ENCODE peak calls at places on chromosomes 7 and 10, in eight cellular contexts. One of them, this sample, is unnamed.

GRCh38 chr7:150439926-150440325 is 10.5 kb upstream of the GIMAP8 start:
- DNase-seq in NCI-H1417: no peak
- DNase-seq in GM23248: peak
- DNase-seq in body of pancreas: no peak
- DNase-seq in G401: no peak
- DNase-seq in KBM-7: no peak
- DNase-seq in activated CD4-positive, alpha-beta T cell treated with anti-CD3 and anti-CD28 coated beads, Interleukin-2, amount 50 U/mL, for 24 hours: no peak
- DNase-seq in AG09319: no peak
- DNase-seq in this sample: no peak

GRCh38 chr7:157413881-157414701 is 77.3 kb downstream of the DNAJB6 start:
- DNase-seq in NCI-H1417: no peak
- DNase-seq in GM23248: no peak
- DNase-seq in body of pancreas: no peak
- DNase-seq in G401: no peak
- DNase-seq in KBM-7: no peak
- DNase-seq in activated CD4-positive, alpha-beta T cell treated with anti-CD3 and anti-CD28 coated beads, Interleukin-2, amount 50 U/mL, for 24 hours: no peak
- DNase-seq in AG09319: no peak
- DNase-seq in this sample: no peak

GRCh38 chr10:13483951-13484350 is 44.9 kb downstream of the BEND7 start:
- DNase-seq in NCI-H1417: no peak
- DNase-seq in GM23248: no peak
- DNase-seq in body of pancreas: no peak
- DNase-seq in G401: no peak
- DNase-seq in KBM-7: peak
- DNase-seq in activated CD4-positive, alpha-beta T cell treated with anti-CD3 and anti-CD28 coated beads, Interleukin-2, amount 50 U/mL, for 24 hours: no peak
- DNase-seq in AG09319: no peak
- DNase-seq in this sample: no peak

GRCh38 chr7:13903997-13904396 is 85.5 kb downstream of the ETV1 start:
- DNase-seq in NCI-H1417: no peak
- DNase-seq in GM23248: peak
- DNase-seq in body of pancreas: no peak
- DNase-seq in G401: no peak
- DNase-seq in KBM-7: no peak
- DNase-seq in activated CD4-positive, alpha-beta T cell treated with anti-CD3 and anti-CD28 coated beads, Interleukin-2, amount 50 U/mL, for 24 hours: no peak
- DNase-seq in AG09319: peak
- DNase-seq in this sample: no peak

GRCh38 chr7:27424231-27424630 is 181.6 kb downstream of the EVX1 start:
- DNase-seq in NCI-H1417: no peak
- DNase-seq in GM23248: no peak
- DNase-seq in body of pancreas: no peak
- DNase-seq in G401: no peak
- DNase-seq in KBM-7: no peak
- DNase-seq in activated CD4-positive, alpha-beta T cell treated with anti-CD3 and anti-CD28 coated beads, Interleukin-2, amount 50 U/mL, for 24 hours: no peak
- DNase-seq in AG09319: no peak
- DNase-seq in this sample: no peak

GRCh38 chr10:44278669-44279337 is 106.1 kb downstream of the CXCL12 start:
- DNase-seq in NCI-H1417: no peak
- DNase-seq in GM23248: peak
- DNase-seq in body of pancreas: no peak
- DNase-seq in G401: no peak
- DNase-seq in KBM-7: no peak
- DNase-seq in activated CD4-positive, alpha-beta T cell treated with anti-CD3 and anti-CD28 coated beads, Interleukin-2, amount 50 U/mL, for 24 hours: no peak
- DNase-seq in AG09319: no peak
- DNase-seq in this sample: no peak

GRCh38 chr10:116460219-116460618 is 32.6 kb downstream of the PNLIPRP3 start:
- DNase-seq in NCI-H1417: no peak
- DNase-seq in GM23248: no peak
- DNase-seq in body of pancreas: peak
- DNase-seq in G401: no peak
- DNase-seq in KBM-7: no peak
- DNase-seq in activated CD4-positive, alpha-beta T cell treated with anti-CD3 and anti-CD28 coated beads, Interleukin-2, amount 50 U/mL, for 24 hours: no peak
- DNase-seq in AG09319: no peak
- DNase-seq in this sample: no peak

GRCh38 chr7:151796091-151796870 is 80.6 kb downstream of the PRKAG2 start:
- DNase-seq in NCI-H1417: no peak
- DNase-seq in GM23248: peak
- DNase-seq in body of pancreas: no peak
- DNase-seq in G401: no peak
- DNase-seq in KBM-7: no peak
- DNase-seq in activated CD4-positive, alpha-beta T cell treated with anti-CD3 and anti-CD28 coated beads, Interleukin-2, amount 50 U/mL, for 24 hours: no peak
- DNase-seq in AG09319: no peak
- DNase-seq in this sample: no peak

GRCh38 chr10:98150544-98150943 is 16.1 kb downstream of the R3HCC1L start:
- DNase-seq in NCI-H1417: no peak
- DNase-seq in GM23248: no peak
- DNase-seq in body of pancreas: no peak
- DNase-seq in G401: no peak
- DNase-seq in KBM-7: no peak
- DNase-seq in activated CD4-positive, alpha-beta T cell treated with anti-CD3 and anti-CD28 coated beads, Interleukin-2, amount 50 U/mL, for 24 hours: no peak
- DNase-seq in AG09319: no peak
- DNase-seq in this sample: no peak

GRCh38 chr7:5282464-5283316 is at the start of gene SLC29A4:
- DNase-seq in NCI-H1417: peak
- DNase-seq in GM23248: peak
- DNase-seq in body of pancreas: peak
- DNase-seq in G401: peak
- DNase-seq in KBM-7: no peak
- DNase-seq in activated CD4-positive, alpha-beta T cell treated with anti-CD3 and anti-CD28 coated beads, Interleukin-2, amount 50 U/mL, for 24 hours: no peak
- DNase-seq in AG09319: peak
- DNase-seq in this sample: peak

GRCh38 chr7:82945480-82945879 is 217.2 kb downstream of the PCLO start:
- DNase-seq in NCI-H1417: no peak
- DNase-seq in GM23248: no peak
- DNase-seq in body of pancreas: no peak
- DNase-seq in G401: no peak
- DNase-seq in KBM-7: no peak
- DNase-seq in activated CD4-positive, alpha-beta T cell treated with anti-CD3 and anti-CD28 coated beads, Interleukin-2, amount 50 U/mL, for 24 hours: no peak
- DNase-seq in AG09319: no peak
- DNase-seq in this sample: no peak

GRCh38 chr7:110090113-110090820 is 1000.7 kb upstream of the LRRN3 start:
- DNase-seq in NCI-H1417: no peak
- DNase-seq in GM23248: peak
- DNase-seq in body of pancreas: no peak
- DNase-seq in G401: no peak
- DNase-seq in KBM-7: peak
- DNase-seq in activated CD4-positive, alpha-beta T cell treated with anti-CD3 and anti-CD28 coated beads, Interleukin-2, amount 50 U/mL, for 24 hours: no peak
- DNase-seq in AG09319: no peak
- DNase-seq in this sample: no peak

GRCh38 chr10:23174075-23174973 is 17.8 kb upstream of the PTF1A start:
- DNase-seq in NCI-H1417: peak
- DNase-seq in GM23248: no peak
- DNase-seq in body of pancreas: peak
- DNase-seq in G401: no peak
- DNase-seq in KBM-7: no peak
- DNase-seq in activated CD4-positive, alpha-beta T cell treated with anti-CD3 and anti-CD28 coated beads, Interleukin-2, amount 50 U/mL, for 24 hours: no peak
- DNase-seq in AG09319: no peak
- DNase-seq in this sample: peak

GRCh38 chr7:47836513-47837202 is 111.6 kb downstream of the PKD1L1 start:
- DNase-seq in NCI-H1417: no peak
- DNase-seq in GM23248: no peak
- DNase-seq in body of pancreas: no peak
- DNase-seq in G401: no peak
- DNase-seq in KBM-7: no peak
- DNase-seq in activated CD4-positive, alpha-beta T cell treated with anti-CD3 and anti-CD28 coated beads, Interleukin-2, amount 50 U/mL, for 24 hours: no peak
- DNase-seq in AG09319: no peak
- DNase-seq in this sample: no peak

GRCh38 chr7:30983042-30983913 is 19.5 kb downstream of the GHRHR start:
- DNase-seq in NCI-H1417: peak
- DNase-seq in GM23248: peak
- DNase-seq in body of pancreas: peak
- DNase-seq in G401: peak
- DNase-seq in KBM-7: peak
- DNase-seq in activated CD4-positive, alpha-beta T cell treated with anti-CD3 and anti-CD28 coated beads, Interleukin-2, amount 50 U/mL, for 24 hours: peak
- DNase-seq in AG09319: peak
- DNase-seq in this sample: peak

GRCh38 chr7:22572937-22573336 is 72.9 kb upstream of the STEAP1B start:
- DNase-seq in NCI-H1417: no peak
- DNase-seq in GM23248: peak
- DNase-seq in body of pancreas: no peak
- DNase-seq in G401: no peak
- DNase-seq in KBM-7: no peak
- DNase-seq in activated CD4-positive, alpha-beta T cell treated with anti-CD3 and anti-CD28 coated beads, Interleukin-2, amount 50 U/mL, for 24 hours: no peak
- DNase-seq in AG09319: peak
- DNase-seq in this sample: no peak

GRCh38 chr10:130495891-130496642 is 359.9 kb downstream of the GLRX3 start:
- DNase-seq in NCI-H1417: no peak
- DNase-seq in GM23248: no peak
- DNase-seq in body of pancreas: no peak
- DNase-seq in G401: no peak
- DNase-seq in KBM-7: no peak
- DNase-seq in activated CD4-positive, alpha-beta T cell treated with anti-CD3 and anti-CD28 coated beads, Interleukin-2, amount 50 U/mL, for 24 hours: no peak
- DNase-seq in AG09319: no peak
- DNase-seq in this sample: no peak

GRCh38 chr7:16504019-16504418 is 22.6 kb upstream of the LRRC72 start:
- DNase-seq in NCI-H1417: no peak
- DNase-seq in GM23248: peak
- DNase-seq in body of pancreas: no peak
- DNase-seq in G401: no peak
- DNase-seq in KBM-7: no peak
- DNase-seq in activated CD4-positive, alpha-beta T cell treated with anti-CD3 and anti-CD28 coated beads, Interleukin-2, amount 50 U/mL, for 24 hours: no peak
- DNase-seq in AG09319: no peak
- DNase-seq in this sample: no peak

GRCh38 chr10:79246209-79246581 is 101.1 kb upstream of the PPIF start:
- DNase-seq in NCI-H1417: no peak
- DNase-seq in GM23248: peak
- DNase-seq in body of pancreas: peak
- DNase-seq in G401: no peak
- DNase-seq in KBM-7: no peak
- DNase-seq in activated CD4-positive, alpha-beta T cell treated with anti-CD3 and anti-CD28 coated beads, Interleukin-2, amount 50 U/mL, for 24 hours: no peak
- DNase-seq in AG09319: no peak
- DNase-seq in this sample: no peak

GRCh38 chr7:30931161-30931926 is 19.7 kb downstream of the AQP1 start:
- DNase-seq in NCI-H1417: no peak
- DNase-seq in GM23248: peak
- DNase-seq in body of pancreas: peak
- DNase-seq in G401: no peak
- DNase-seq in KBM-7: no peak
- DNase-seq in activated CD4-positive, alpha-beta T cell treated with anti-CD3 and anti-CD28 coated beads, Interleukin-2, amount 50 U/mL, for 24 hours: no peak
- DNase-seq in AG09319: no peak
- DNase-seq in this sample: no peak

GRCh38 chr10:20100157-20100556 is 283.9 kb downstream of the PLXDC2 start:
- DNase-seq in NCI-H1417: no peak
- DNase-seq in GM23248: peak
- DNase-seq in body of pancreas: no peak
- DNase-seq in G401: no peak
- DNase-seq in KBM-7: peak
- DNase-seq in activated CD4-positive, alpha-beta T cell treated with anti-CD3 and anti-CD28 coated beads, Interleukin-2, amount 50 U/mL, for 24 hours: no peak
- DNase-seq in AG09319: no peak
- DNase-seq in this sample: no peak

GRCh38 chr10:94049911-94050310 is 56.2 kb downstream of the PLCE1 start:
- DNase-seq in NCI-H1417: no peak
- DNase-seq in GM23248: no peak
- DNase-seq in body of pancreas: no peak
- DNase-seq in G401: no peak
- DNase-seq in KBM-7: no peak
- DNase-seq in activated CD4-positive, alpha-beta T cell treated with anti-CD3 and anti-CD28 coated beads, Interleukin-2, amount 50 U/mL, for 24 hours: no peak
- DNase-seq in AG09319: no peak
- DNase-seq in this sample: no peak

GRCh38 chr10:71065659-71066058 is 146.7 kb upstream of the UNC5B start:
- DNase-seq in NCI-H1417: no peak
- DNase-seq in GM23248: no peak
- DNase-seq in body of pancreas: no peak
- DNase-seq in G401: no peak
- DNase-seq in KBM-7: no peak
- DNase-seq in activated CD4-positive, alpha-beta T cell treated with anti-CD3 and anti-CD28 coated beads, Interleukin-2, amount 50 U/mL, for 24 hours: no peak
- DNase-seq in AG09319: no peak
- DNase-seq in this sample: no peak

GRCh38 chr7:70477051-70478010 is 654.6 kb upstream of the GALNT17 start:
- DNase-seq in NCI-H1417: no peak
- DNase-seq in GM23248: peak
- DNase-seq in body of pancreas: no peak
- DNase-seq in G401: no peak
- DNase-seq in KBM-7: no peak
- DNase-seq in activated CD4-positive, alpha-beta T cell treated with anti-CD3 and anti-CD28 coated beads, Interleukin-2, amount 50 U/mL, for 24 hours: no peak
- DNase-seq in AG09319: no peak
- DNase-seq in this sample: no peak

GRCh38 chr10:105990529-105990928 is 1174.0 kb downstream of the SORCS1 start:
- DNase-seq in NCI-H1417: no peak
- DNase-seq in GM23248: no peak
- DNase-seq in body of pancreas: no peak
- DNase-seq in G401: no peak
- DNase-seq in KBM-7: no peak
- DNase-seq in activated CD4-positive, alpha-beta T cell treated with anti-CD3 and anti-CD28 coated beads, Interleukin-2, amount 50 U/mL, for 24 hours: no peak
- DNase-seq in AG09319: no peak
- DNase-seq in this sample: no peak

GRCh38 chr7:99493823-99494222 is 6.3 kb downstream of the ZNF394 start:
- DNase-seq in NCI-H1417: no peak
- DNase-seq in GM23248: no peak
- DNase-seq in body of pancreas: no peak
- DNase-seq in G401: no peak
- DNase-seq in KBM-7: no peak
- DNase-seq in activated CD4-positive, alpha-beta T cell treated with anti-CD3 and anti-CD28 coated beads, Interleukin-2, amount 50 U/mL, for 24 hours: no peak
- DNase-seq in AG09319: no peak
- DNase-seq in this sample: no peak

GRCh38 chr10:108404155-108404554 is 1239.6 kb upstream of the SORCS1 start:
- DNase-seq in NCI-H1417: no peak
- DNase-seq in GM23248: no peak
- DNase-seq in body of pancreas: no peak
- DNase-seq in G401: no peak
- DNase-seq in KBM-7: no peak
- DNase-seq in activated CD4-positive, alpha-beta T cell treated with anti-CD3 and anti-CD28 coated beads, Interleukin-2, amount 50 U/mL, for 24 hours: no peak
- DNase-seq in AG09319: no peak
- DNase-seq in this sample: no peak

GRCh38 chr7:19369182-19369581 is 224.0 kb upstream of the FERD3L start:
- DNase-seq in NCI-H1417: peak
- DNase-seq in GM23248: no peak
- DNase-seq in body of pancreas: no peak
- DNase-seq in G401: no peak
- DNase-seq in KBM-7: no peak
- DNase-seq in activated CD4-positive, alpha-beta T cell treated with anti-CD3 and anti-CD28 coated beads, Interleukin-2, amount 50 U/mL, for 24 hours: no peak
- DNase-seq in AG09319: no peak
- DNase-seq in this sample: no peak

GRCh38 chr10:132471484-132471883 is 66.1 kb upstream of the INPP5A start:
- DNase-seq in NCI-H1417: no peak
- DNase-seq in GM23248: no peak
- DNase-seq in body of pancreas: no peak
- DNase-seq in G401: no peak
- DNase-seq in KBM-7: no peak
- DNase-seq in activated CD4-positive, alpha-beta T cell treated with anti-CD3 and anti-CD28 coated beads, Interleukin-2, amount 50 U/mL, for 24 hours: no peak
- DNase-seq in AG09319: no peak
- DNase-seq in this sample: no peak

GRCh38 chr10:3877092-3878000 is 92.3 kb upstream of the KLF6 start:
- DNase-seq in NCI-H1417: no peak
- DNase-seq in GM23248: peak
- DNase-seq in body of pancreas: no peak
- DNase-seq in G401: no peak
- DNase-seq in KBM-7: no peak
- DNase-seq in activated CD4-positive, alpha-beta T cell treated with anti-CD3 and anti-CD28 coated beads, Interleukin-2, amount 50 U/mL, for 24 hours: no peak
- DNase-seq in AG09319: no peak
- DNase-seq in this sample: no peak

GRCh38 chr7:69060516-69060915 is 537.8 kb upstream of the AUTS2 start:
- DNase-seq in NCI-H1417: no peak
- DNase-seq in GM23248: no peak
- DNase-seq in body of pancreas: no peak
- DNase-seq in G401: no peak
- DNase-seq in KBM-7: no peak
- DNase-seq in activated CD4-positive, alpha-beta T cell treated with anti-CD3 and anti-CD28 coated beads, Interleukin-2, amount 50 U/mL, for 24 hours: no peak
- DNase-seq in AG09319: no peak
- DNase-seq in this sample: no peak

GRCh38 chr10:80684217-80684616 is 146.5 kb downstream of the SH2D4B start:
- DNase-seq in NCI-H1417: no peak
- DNase-seq in GM23248: peak
- DNase-seq in body of pancreas: no peak
- DNase-seq in G401: peak
- DNase-seq in KBM-7: peak
- DNase-seq in activated CD4-positive, alpha-beta T cell treated with anti-CD3 and anti-CD28 coated beads, Interleukin-2, amount 50 U/mL, for 24 hours: no peak
- DNase-seq in AG09319: no peak
- DNase-seq in this sample: no peak

GRCh38 chr7:1224093-1224702 is 8.5 kb upstream of the UNCX start:
- DNase-seq in NCI-H1417: no peak
- DNase-seq in GM23248: peak
- DNase-seq in body of pancreas: no peak
- DNase-seq in G401: peak
- DNase-seq in KBM-7: no peak
- DNase-seq in activated CD4-positive, alpha-beta T cell treated with anti-CD3 and anti-CD28 coated beads, Interleukin-2, amount 50 U/mL, for 24 hours: no peak
- DNase-seq in AG09319: no peak
- DNase-seq in this sample: peak

GRCh38 chr10:116888380-116889055 is 39.2 kb downstream of the ENO4 start:
- DNase-seq in NCI-H1417: no peak
- DNase-seq in GM23248: peak
- DNase-seq in body of pancreas: peak
- DNase-seq in G401: no peak
- DNase-seq in KBM-7: no peak
- DNase-seq in activated CD4-positive, alpha-beta T cell treated with anti-CD3 and anti-CD28 coated beads, Interleukin-2, amount 50 U/mL, for 24 hours: no peak
- DNase-seq in AG09319: peak
- DNase-seq in this sample: no peak